ENCODE peak calls at places on chromosomes 7 and 10, in seven cellular contexts. X is Calu3; M is H9; R is GM04504; D is activated T-cell treated with anti-CD3 and anti-CD28 coated beads for 4 hours; C is activated CD4-positive, CD25-positive, alpha-beta regulatory T cell; I is left cardiac atrium. V is an unnamed sample.

GRCh38 chr7:71746004-71746403 is 614.1 kb downstream of the GALNT17 start:
- DNase-seq in D (no peak), I (no peak), M (no peak), R (no peak), C (no peak), X (no peak), V (no peak)

GRCh38 chr7:70098905-70099672 is 500.8 kb downstream of the AUTS2 start:
- DNase-seq in M (no peak), R (no peak), D (no peak), X (no peak), I (no peak), C (no peak), V (no peak)

GRCh38 chr7:22318376-22318775 is 38.6 kb downstream of the RAPGEF5 start:
- DNase-seq in C (no peak), R (no peak), D (no peak), X (no peak), M (no peak), I (no peak), V (no peak)

GRCh38 chr10:67663449-67664087 is 32.4 kb downstream of the CTNNA3 start:
- DNase-seq in C (no peak), D (no peak), X (no peak), M (peak), R (no peak), I (no peak), V (no peak)

GRCh38 chr10:44752451-44753441 is 158.4 kb upstream of the TMEM72 start:
- DNase-seq in C (no peak), X (peak), R (peak), M (no peak), D (no peak), I (no peak), V (no peak)

GRCh38 chr7:77456711-77457110 is 40.6 kb upstream of the GSAP start:
- DNase-seq in C (no peak), X (no peak), I (no peak), M (no peak), R (no peak), D (no peak), V (no peak)

GRCh38 chr7:64636386-64636785 is 29.5 kb upstream of the ZNF107 start:
- DNase-seq in R (no peak), I (no peak), M (no peak), D (no peak), X (no peak), C (no peak), V (no peak)

GRCh38 chr10:31157125-31157983 is 125.7 kb upstream of the ZNF438 start:
- DNase-seq in D (no peak), C (no peak), I (peak), M (no peak), X (no peak), R (peak), V (no peak)

GRCh38 chr10:70274643-70275042 is 9.2 kb downstream of the NPFFR1 start:
- DNase-seq in M (no peak), X (no peak), C (no peak), R (no peak), D (no peak), I (no peak), V (no peak)

GRCh38 chr10:36038316-36038715 is 396.2 kb upstream of the FZD8 start:
- DNase-seq in X (no peak), D (no peak), C (no peak), M (no peak), I (no peak), R (no peak), V (no peak)

GRCh38 chr10:122841569-122841968 is 4.1 kb downstream of the CUZD1 start:
- DNase-seq in D (no peak), C (no peak), I (no peak), M (no peak), R (no peak), X (no peak), V (no peak)

GRCh38 chr7:131608112-131608498 is 51.7 kb upstream of the PODXL start:
- DNase-seq in R (no peak), I (no peak), C (no peak), X (no peak), D (no peak), M (peak), V (no peak)

GRCh38 chr10:114520453-114520852 is 116.2 kb upstream of the AFAP1L2 start:
- DNase-seq in C (no peak), I (no peak), M (no peak), D (no peak), R (peak), X (peak), V (no peak)

GRCh38 chr10:122375761-122376160 is 1.3 kb downstream of the PLEKHA1 start:
- DNase-seq in M (no peak), X (no peak), R (no peak), D (no peak), C (no peak), I (no peak), V (no peak)

GRCh38 chr7:30019960-30020359 is 6.5 kb downstream of the FKBP14 start:
- DNase-seq in I (no peak), X (no peak), M (no peak), R (no peak), C (no peak), D (no peak), V (no peak)

GRCh38 chr7:6615853-6616555 is 594 bp downstream of the ZNF853 start:
- DNase-seq in X (peak), M (peak), C (no peak), I (peak), D (no peak), R (no peak), V (no peak)

GRCh38 chr7:154474903-154475520 is 422.8 kb downstream of the DPP6 start:
- DNase-seq in X (no peak), M (no peak), C (no peak), R (no peak), D (no peak), I (no peak), V (no peak)

GRCh38 chr10:12909836-12910185 is 91.7 kb downstream of the CCDC3 start:
- DNase-seq in X (no peak), R (no peak), I (no peak), M (no peak), C (no peak), D (no peak), V (no peak)

GRCh38 chr7:37234928-37235327 is 213.7 kb downstream of the ELMO1 start:
- DNase-seq in M (no peak), D (no peak), I (no peak), R (no peak), C (no peak), X (peak), V (no peak)

GRCh38 chr7:157136372-157136771 is 2.4 kb upstream of the UBE3C start:
- DNase-seq in D (no peak), M (no peak), X (no peak), I (no peak), R (peak), C (no peak), V (no peak)

GRCh38 chr7:32616625-32617024 is 121.3 kb downstream of the AVL9 start:
- DNase-seq in C (no peak), D (no peak), I (peak), X (peak), M (no peak), R (peak), V (no peak)

GRCh38 chr10:59779656-59780521 is 26.6 kb upstream of the MRLN start:
- DNase-seq in X (no peak), M (no peak), C (no peak), R (no peak), D (no peak), I (no peak), V (no peak)

GRCh38 chr10:131850490-131850880 is 50.3 kb upstream of the PPP2R2D start:
- DNase-seq in D (no peak), C (no peak), X (no peak), R (no peak), I (no peak), M (no peak), V (no peak)

GRCh38 chr10:100967332-100967731 is 2.0 kb upstream of the SEMA4G start:
- DNase-seq in R (no peak), C (no peak), X (no peak), I (no peak), D (no peak), M (no peak), V (no peak)

GRCh38 chr7:68269410-68269809 is 1272.8 kb downstream of the TYW1 start:
- DNase-seq in M (no peak), R (peak), C (no peak), X (no peak), I (no peak), D (no peak), V (no peak)

GRCh38 chr7:21945374-21946227 is at the start of gene CDCA7L:
- DNase-seq in X (peak), M (peak), R (peak), D (peak), C (peak), I (peak), V (peak)

GRCh38 chr10:6516277-6516676 is 63.8 kb downstream of the PRKCQ start:
- DNase-seq in R (no peak), D (no peak), X (no peak), C (no peak), I (no peak), M (peak), V (no peak)

GRCh38 chr7:2687881-2688318 is at the start of gene AMZ1:
- DNase-seq in R (no peak), D (no peak), I (no peak), M (no peak), X (peak), C (no peak), V (no peak)

GRCh38 chr10:122225324-122225723 is 45.8 kb upstream of the BTBD16 start:
- DNase-seq in X (no peak), I (no peak), R (no peak), M (no peak), D (no peak), C (no peak), V (no peak)

GRCh38 chr7:35906191-35906908 is 105.5 kb downstream of the SEPTIN7 start:
- DNase-seq in R (peak), M (peak), X (peak), I (peak), D (peak), C (peak), V (no peak)

GRCh38 chr7:24611130-24611529 is 37.9 kb downstream of the PALS2 start:
- DNase-seq in M (no peak), R (no peak), C (no peak), I (no peak), X (no peak), D (no peak), V (no peak)

GRCh38 chr10:77887631-77888355 is 38.8 kb downstream of the DLG5 start:
- DNase-seq in X (no peak), I (no peak), M (no peak), C (no peak), D (no peak), R (no peak), V (no peak)

GRCh38 chr10:86334515-86335085 is 32.0 kb downstream of the GRID1 start:
- DNase-seq in R (no peak), D (no peak), C (no peak), I (no peak), X (peak), M (peak), V (no peak)

GRCh38 chr10:131852161-131852822 is 48.5 kb upstream of the PPP2R2D start:
- DNase-seq in R (no peak), C (no peak), X (no peak), D (no peak), I (no peak), M (peak), V (no peak)

GRCh38 chr7:91880016-91880412 is 488 bp downstream of the MTERF1 start:
- DNase-seq in X (no peak), R (no peak), D (no peak), I (no peak), C (no peak), M (no peak), V (no peak)

GRCh38 chr10:119166111-119166500 is 592 bp upstream of the SFXN4 start:
- DNase-seq in R (no peak), C (no peak), M (no peak), I (no peak), D (no peak), X (no peak), V (no peak)

GRCh38 chr10:133018491-133018890 is 69.2 kb upstream of the ADGRA1 start:
- DNase-seq in M (no peak), X (no peak), C (no peak), R (no peak), D (no peak), I (no peak), V (no peak)

GRCh38 chr7:128176696-128177095 is 64.4 kb upstream of the LEP start:
- DNase-seq in M (peak), R (no peak), C (no peak), X (peak), I (no peak), D (no peak), V (no peak)

GRCh38 chr10:61733358-61733940 is 70.7 kb downstream of the CABCOCO1 start:
- DNase-seq in C (no peak), M (no peak), R (no peak), D (no peak), X (peak), I (no peak), V (no peak)